ENCODE peak calls at places on chromosomes 11 and 22, in seven cellular contexts. Y is gastrocnemius medialis, M is mucosa of descending colon, K is cardiac fibroblast, I is AG10803, Z is A673, B is HL-60. T is an unnamed sample.

GRCh38 chr11:2143652-2144548 is 4.7 kb upstream of the IGF2 start:
- DNase-seq in Y (no peak), M (no peak), B (no peak), I (no peak), K (peak; percentile 30), Z (no peak), T (no peak)

GRCh38 chr11:118343981-118344521 is at the start of gene CD3G:
- DNase-seq in K (no peak), Z (no peak), Y (no peak), M (peak; percentile 73), I (no peak), B (no peak), T (no peak)

GRCh38 chr11:18749681-18750319 is 23.8 kb upstream of the IGSF22 start:
- DNase-seq in B (no peak), K (peak; percentile 71), Z (peak; percentile 38), M (no peak), Y (peak; percentile 34), I (peak; percentile 67), T (no peak)

GRCh38 chr11:130120045-130120444 is 39.5 kb upstream of the ST14 start:
- DNase-seq in B (no peak), Y (no peak), I (no peak), K (no peak), Z (no peak), M (no peak), T (no peak)

GRCh38 chr11:62882811-62883496 is 2.3 kb downstream of the SLC3A2 start:
- DNase-seq in B (no peak), K (no peak), Z (no peak), M (no peak), Y (no peak), I (no peak), T (no peak)

GRCh38 chr22:29331213-29331612 is 15.7 kb upstream of the RASL10A start:
- DNase-seq in Y (no peak), Z (no peak), I (no peak), M (no peak), K (no peak), B (no peak), T (no peak)

GRCh38 chr11:18384157-18384641 is 10.2 kb upstream of the LDHA start:
- DNase-seq in M (no peak), K (peak; percentile 94), Y (peak; percentile 71), Z (no peak), I (peak; percentile 98), B (peak; percentile 69), T (no peak)

GRCh38 chr22:31496735-31497146 is 405 bp downstream of the SFI1 start:
- DNase-seq in Y (no peak), I (peak; percentile 6), M (peak; percentile 80), Z (peak; percentile 42), B (peak; percentile 39), K (peak; percentile 22), T (no peak)

GRCh38 chr22:49532831-49533802 is 294.6 kb downstream of the BRD1 start:
- DNase-seq in Z (no peak), K (no peak), M (no peak), B (no peak), I (no peak), Y (no peak), T (no peak)

GRCh38 chr11:65591939-65592814 is 3.4 kb downstream of the KCNK7 start:
- DNase-seq in M (peak; percentile 69), Y (no peak), I (no peak), Z (no peak), K (no peak), B (no peak), T (no peak)

GRCh38 chr11:72224587-72225410 is at the start of gene INPPL1:
- DNase-seq in K (peak; percentile 38), Y (peak; percentile 44), Z (peak; percentile 67), B (peak; percentile 39), I (no peak), M (peak; percentile 73), T (no peak)

GRCh38 chr22:21857501-21857914 is 9.9 kb downstream of the MAPK1 start:
- DNase-seq in Y (no peak), B (no peak), Z (no peak), I (no peak), M (no peak), K (peak; percentile 18), T (no peak)

GRCh38 chr11:126702987-126703386 is 297.6 kb downstream of the KIRREL3 start:
- DNase-seq in Z (no peak), M (no peak), I (no peak), K (no peak), Y (no peak), B (no peak), T (no peak)

GRCh38 chr11:69062873-69063665 is 14.3 kb downstream of the TPCN2 start:
- DNase-seq in K (no peak), Y (no peak), M (no peak), B (no peak), Z (no peak), I (no peak), T (no peak)

GRCh38 chr11:36510567-36511020 is 522 bp upstream of the TRAF6 start:
- DNase-seq in I (peak; percentile 34), M (no peak), B (no peak), Y (no peak), Z (no peak), K (peak; percentile 60), T (no peak)
- TF ChIP-seq CTCF in I (no peak), M (no peak), B (no peak), Y (no peak), Z (no peak), K (no peak), T (no peak)

DNA sequence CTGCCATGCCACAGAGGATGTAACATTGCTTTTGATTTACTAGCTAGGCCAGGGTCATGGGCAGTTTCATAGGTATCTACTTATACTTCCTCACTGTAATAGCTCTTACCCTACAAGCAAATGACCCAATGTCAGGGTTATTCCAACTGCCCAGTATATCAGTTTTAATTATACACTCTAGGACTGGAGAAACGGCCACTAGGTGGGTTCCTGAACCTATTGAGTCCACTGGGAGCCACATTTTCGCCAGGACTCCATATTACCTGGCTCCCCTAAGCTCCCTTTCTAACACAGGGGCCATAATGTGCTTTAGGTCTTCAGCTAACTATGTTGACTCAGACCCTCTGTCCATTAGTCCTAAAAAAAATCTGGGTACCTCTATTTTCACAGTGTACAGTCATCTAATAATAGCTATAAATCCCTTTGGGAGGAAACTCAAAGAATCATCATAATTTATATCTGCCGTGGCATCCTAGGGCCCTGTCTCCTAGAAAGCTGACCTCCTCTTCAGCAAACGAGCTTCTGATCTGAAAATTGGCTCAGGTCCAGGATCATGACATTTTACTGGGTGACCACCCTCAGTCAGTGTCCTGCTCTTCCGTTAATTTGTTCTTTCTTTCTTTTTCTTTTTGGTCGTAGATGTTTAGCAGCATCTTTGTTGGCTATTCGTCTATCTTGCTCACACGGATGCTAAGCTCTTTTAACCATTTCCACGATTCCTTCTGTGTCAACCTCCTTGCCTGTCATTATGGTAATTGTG is 244.3 kb downstream of the FAM76B start:
- DNase-seq in Z (no peak), M (no peak), Y (no peak), I (no peak), B (no peak), K (no peak), T (no peak)
- TF ChIP-seq CTCF in Z (peak; percentile 40), M (no peak), Y (no peak), I (no peak), B (no peak), K (peak; percentile 4), T (no peak)

DNA sequence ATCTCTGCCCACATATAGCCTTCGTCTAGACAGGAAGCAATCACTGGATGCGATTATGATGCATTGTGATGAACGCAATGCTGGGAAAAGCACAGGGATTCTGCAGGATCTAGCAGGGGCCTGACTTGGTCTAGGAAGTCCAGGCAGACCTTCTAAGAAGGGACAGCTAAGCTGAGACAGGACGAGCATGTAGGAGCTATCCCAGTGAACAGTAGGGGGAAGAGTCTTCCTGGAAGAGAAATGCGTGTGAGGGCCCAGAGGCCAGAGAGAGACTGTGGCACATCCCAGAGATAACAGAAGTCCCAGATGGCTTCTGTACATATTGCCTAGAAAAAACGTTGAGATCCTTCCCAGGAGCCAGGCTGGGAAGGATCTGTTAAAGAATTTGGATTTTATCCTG is 24.5 kb downstream of the RCN1 start:
- DNase-seq in Z (no peak), B (no peak), M (no peak), Y (no peak), I (no peak), K (peak; percentile 21), T (no peak)
- TF ChIP-seq CTCF in Z (peak; percentile 25), B (no peak), M (no peak), Y (no peak), I (peak; percentile 11), K (no peak), T (peak; percentile 5)

DNA sequence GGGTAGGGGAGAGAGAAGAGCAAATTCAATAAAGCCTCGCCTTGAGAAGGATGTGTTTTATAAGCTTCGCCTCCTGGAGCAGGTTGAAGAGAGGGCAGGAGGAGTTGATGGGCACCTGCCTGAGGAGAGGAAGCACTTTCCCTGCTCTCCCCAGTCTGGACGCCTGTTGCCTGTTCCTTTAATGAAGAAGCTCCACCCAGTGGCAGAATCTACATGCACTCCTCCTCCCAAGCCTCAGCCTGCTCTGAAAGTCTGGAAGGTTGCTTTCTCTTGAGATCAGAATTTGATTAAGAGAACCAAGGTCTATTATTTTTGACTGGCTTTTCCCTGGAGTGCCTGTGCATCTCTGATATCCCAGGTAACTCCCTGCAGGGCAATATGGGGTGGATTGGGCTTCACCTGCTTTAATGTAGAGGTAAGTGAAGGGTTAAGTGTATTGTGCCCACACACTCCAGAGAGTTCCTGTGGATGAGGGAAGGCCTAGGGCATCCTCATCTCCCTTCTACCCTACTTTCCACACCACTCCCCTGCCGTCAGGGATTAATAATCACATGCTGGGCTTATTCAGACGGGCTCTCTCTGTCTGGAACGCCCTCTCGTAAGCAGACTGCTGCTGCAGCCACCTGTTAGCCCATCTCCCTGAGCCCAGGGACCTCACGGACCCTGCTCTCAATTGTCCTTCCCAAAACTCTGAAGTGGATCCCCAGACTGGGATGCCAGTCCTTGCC is 22.3 kb downstream of the NTM start:
- DNase-seq in B (peak; percentile 9), I (peak; percentile 3), K (no peak), Z (no peak), Y (no peak), M (no peak), T (no peak)
- TF ChIP-seq CTCF in B (no peak), I (peak; percentile 6), K (no peak), Z (peak; percentile 9), Y (no peak), M (no peak), T (peak; percentile 29)

GRCh38 chr11:112616292-112617088 is 344.7 kb upstream of the NCAM1 start:
- DNase-seq in I (no peak), Y (no peak), B (no peak), K (no peak), M (no peak), Z (no peak), T (no peak)
- TF ChIP-seq CTCF in I (no peak), Y (no peak), B (no peak), K (no peak), M (no peak), Z (no peak), T (no peak)

T was measured in D721Med.